ENCODE peak calls at places on chromosome 9, in four cellular contexts. One of them, this sample, is unnamed.

GRCh38 chr9:91824591-91825339 is 125.3 kb downstream of the ROR2 start:
- DNase-seq in epithelial cell of prostate: no peak
- DNase-seq in NCI-H2081: no peak
- DNase-seq in progenitor cell of endocrine pancreas: no peak
- DNase-seq in this sample: peak

GRCh38 chr9:126503333-126504085 is 110.2 kb upstream of the LMX1B start:
- DNase-seq in epithelial cell of prostate: no peak
- DNase-seq in progenitor cell of endocrine pancreas: no peak
- DNase-seq in NCI-H2081: no peak
- DNase-seq in this sample: peak

GRCh38 chr9:28887188-28887884 is 1314.1 kb upstream of the C9orf72 start:
- DNase-seq in NCI-H2081: no peak
- DNase-seq in epithelial cell of prostate: peak
- DNase-seq in progenitor cell of endocrine pancreas: no peak
- DNase-seq in this sample: no peak

GRCh38 chr9:35564658-35565061 is 40.4 kb upstream of the TESK1 start:
- DNase-seq in epithelial cell of prostate: no peak
- DNase-seq in NCI-H2081: no peak
- DNase-seq in progenitor cell of endocrine pancreas: no peak
- DNase-seq in this sample: no peak

GRCh38 chr9:75482566-75482965 is 394.3 kb downstream of the OSTF1 start:
- DNase-seq in progenitor cell of endocrine pancreas: no peak
- DNase-seq in epithelial cell of prostate: no peak
- DNase-seq in NCI-H2081: no peak
- DNase-seq in this sample: no peak

GRCh38 chr9:132622144-132622543 is 39.7 kb downstream of the BARHL1 start:
- DNase-seq in NCI-H2081: no peak
- DNase-seq in progenitor cell of endocrine pancreas: no peak
- DNase-seq in epithelial cell of prostate: no peak
- DNase-seq in this sample: no peak

GRCh38 chr9:107483666-107484065 is 5.9 kb downstream of the KLF4 start:
- DNase-seq in epithelial cell of prostate: no peak
- DNase-seq in NCI-H2081: no peak
- DNase-seq in progenitor cell of endocrine pancreas: no peak
- DNase-seq in this sample: no peak

GRCh38 chr9:124017929-124018730 is 6.6 kb downstream of the LHX2 start:
- DNase-seq in epithelial cell of prostate: no peak
- DNase-seq in NCI-H2081: no peak
- DNase-seq in progenitor cell of endocrine pancreas: no peak
- DNase-seq in this sample: peak

GRCh38 chr9:37405350-37405749 is 17.1 kb upstream of the GRHPR start:
- DNase-seq in progenitor cell of endocrine pancreas: no peak
- DNase-seq in epithelial cell of prostate: no peak
- DNase-seq in NCI-H2081: no peak
- DNase-seq in this sample: no peak

GRCh38 chr9:123484130-123484529 is 128.1 kb downstream of the CRB2 start:
- DNase-seq in progenitor cell of endocrine pancreas: no peak
- DNase-seq in epithelial cell of prostate: no peak
- DNase-seq in NCI-H2081: no peak
- DNase-seq in this sample: no peak

This sample was measured in AG20443.